ENCODE peak calls at places on chromosome 13, in four cellular contexts. F is AG08395, S is hippocampal formation, M is NB4. Z is an unnamed sample.
A peak's percentile ranks its signal among the peaks of the same experiment; 100 is the strongest.

GRCh38 chr13:67228909-67229308 is 1.2 kb downstream of the PCDH9 start:
- DNase-seq in F (peak; percentile 6), S (no peak), M (no peak), Z (no peak)

GRCh38 chr13:20197361-20197834 is 4.7 kb upstream of the GJB2 start:
- DNase-seq in F (peak; percentile 62), S (peak; percentile 49), M (peak; percentile 56), Z (no peak)

GRCh38 chr13:40433577-40433976 is 232.9 kb downstream of the FOXO1 start:
- DNase-seq in F (no peak), S (no peak), M (peak; percentile 56), Z (no peak)

GRCh38 chr13:39201075-39201630 is 162.9 kb downstream of the NHLRC3 start:
- DNase-seq in F (no peak), S (no peak), M (peak; percentile 3), Z (no peak)

GRCh38 chr13:101053289-101053688 is 363.0 kb downstream of the NALCN start:
- DNase-seq in F (no peak), S (no peak), M (no peak), Z (no peak)

GRCh38 chr13:113969973-113970611 is 3.8 kb downstream of the C13orf46 start:
- DNase-seq in F (no peak), S (no peak), M (no peak), Z (no peak)

GRCh38 chr13:39263531-39263930 is 225.3 kb downstream of the NHLRC3 start:
- DNase-seq in F (no peak), S (no peak), M (no peak), Z (no peak)

GRCh38 chr13:111114362-111115050 is 604 bp upstream of the ARHGEF7 start:
- DNase-seq in F (peak; percentile 60), S (no peak), M (no peak), Z (no peak)

GRCh38 chr13:111213964-111214726 is 99.0 kb downstream of the ARHGEF7 start:
- DNase-seq in F (no peak), S (no peak), M (peak; percentile 76), Z (no peak)

GRCh38 chr13:26476111-26476743 is 81.3 kb upstream of the WASF3 start:
- DNase-seq in F (no peak), S (no peak), M (no peak), Z (no peak)

GRCh38 chr13:77928909-77929308 is 10.3 kb upstream of the EDNRB start:
- DNase-seq in F (no peak), S (no peak), M (peak; percentile 87), Z (no peak)

GRCh38 chr13:93227906-93228801 is 1.5 kb downstream of the GPC6 start:
- DNase-seq in F (peak; percentile 62), S (peak; percentile 47), M (no peak), Z (no peak)

GRCh38 chr13:29594310-29594709 is 1.2 kb downstream of the SLC7A1 start:
- DNase-seq in F (peak; percentile 63), S (no peak), M (no peak), Z (no peak)

GRCh38 chr13:31947105-31947504 is 84.5 kb upstream of the FRY start:
- DNase-seq in F (no peak), S (no peak), M (peak; percentile 47), Z (no peak)

GRCh38 chr13:112587767-112588489 is at the start of gene TUBGCP3:
- DNase-seq in F (peak; percentile 94), S (peak; percentile 69), M (peak; percentile 94), Z (no peak)